ENCODE peak calls at places on chromosomes 3 and 15, in nine cellular contexts. C is mammary epithelial cell, H is PC-9, B is left ventricle myocardium inferior, T is epithelial cell of proximal tubule, J is cardiac fibroblast, E is heart left ventricle, M is foreskin fibroblast, G is astrocyte of the spinal cord. I is an unnamed sample.

GRCh38 chr3:45267097-45267496 is 41.0 kb upstream of the TMEM158 start:
- DNase-seq in T (no peak), C (no peak), J (no peak), M (no peak), G (no peak), H (no peak), B (no peak), E (no peak), I (no peak)

GRCh38 chr3:188695251-188695650 is 476.5 kb upstream of the TPRG1 start:
- DNase-seq in T (no peak), J (no peak), G (no peak), C (no peak), H (no peak), M (no peak), B (no peak), E (no peak), I (no peak)

GRCh38 chr3:4417449-4417848 is 49.6 kb downstream of the SUMF1 start:
- DNase-seq in M (peak), H (no peak), E (no peak), C (no peak), G (peak), J (peak), B (no peak), T (no peak), I (no peak)

GRCh38 chr15:96462768-96463167 is 132.3 kb downstream of the NR2F2 start:
- DNase-seq in B (no peak), M (peak), G (no peak), E (no peak), T (no peak), H (no peak), J (peak), C (no peak), I (no peak)

GRCh38 chr15:89121414-89121813 is 33.2 kb downstream of the ABHD2 start:
- DNase-seq in C (peak), E (no peak), M (no peak), B (no peak), H (no peak), J (no peak), T (no peak), G (no peak), I (no peak)

GRCh38 chr15:67024998-67025368 is 40.4 kb upstream of the SMAD3 start:
- DNase-seq in C (no peak), J (no peak), B (no peak), M (no peak), H (no peak), E (no peak), T (no peak), G (no peak), I (no peak)

GRCh38 chr3:50674349-50675178 is at the start of gene DOCK3:
- DNase-seq in M (peak), B (peak), G (peak), H (peak), J (peak), C (peak), T (no peak), E (peak), I (no peak)

GRCh38 chr3:186815490-186815889 is 9.2 kb upstream of the RFC4 start:
- DNase-seq in M (peak), B (no peak), J (peak), G (peak), E (no peak), C (peak), H (no peak), T (no peak), I (no peak)

GRCh38 chr15:52103217-52104207 is 9.1 kb downstream of the BCL2L10 start:
- DNase-seq in C (peak), B (no peak), M (peak), H (peak), T (peak), E (peak), J (peak), G (peak), I (peak)

GRCh38 chr3:76699846-76700245 is 340.1 kb upstream of the ROBO2 start:
- DNase-seq in M (no peak), B (no peak), H (no peak), C (no peak), G (no peak), T (no peak), E (no peak), J (no peak), I (no peak)

GRCh38 chr3:76700323-76700722 is 339.6 kb upstream of the ROBO2 start:
- DNase-seq in J (no peak), H (no peak), M (peak), T (no peak), B (no peak), C (no peak), E (no peak), G (no peak), I (no peak)

GRCh38 chr3:76698136-76698535 is 341.8 kb upstream of the ROBO2 start:
- DNase-seq in T (no peak), C (no peak), M (no peak), H (no peak), G (no peak), E (no peak), J (no peak), B (no peak), I (no peak)

DNA sequence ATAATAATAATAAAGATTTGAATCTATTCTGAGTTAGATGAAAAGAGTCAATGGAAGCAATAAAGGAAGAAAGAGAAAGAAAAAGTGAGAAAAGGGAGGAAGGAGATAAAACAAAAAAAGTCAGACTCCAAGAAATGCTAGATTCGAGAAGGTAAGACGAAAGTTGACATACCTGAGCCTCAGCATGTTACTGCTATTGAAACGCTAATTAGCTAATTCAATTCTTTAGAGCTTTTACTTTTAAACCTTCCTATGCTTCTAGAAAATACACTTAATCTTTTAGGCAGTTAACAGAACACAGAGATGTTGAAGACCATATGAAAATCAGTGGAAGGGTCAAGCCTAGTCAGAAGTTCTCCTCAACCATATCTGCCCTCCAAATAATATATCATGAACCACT is 337.2 kb upstream of the ROBO2 start:
- DNase-seq in G (no peak), H (no peak), C (no peak), B (no peak), M (no peak), E (no peak), T (no peak), J (no peak), I (no peak)
- H3K4me3 ChIP-seq in G (no peak), H (no peak), C (no peak), B (no peak), M (no peak), E (no peak), T (no peak), J (no peak), I (no peak)

GRCh38 chr15:68334661-68335124 is 57.1 kb downstream of the FEM1B start:
- DNase-seq in G (peak), B (no peak), E (no peak), M (no peak), C (no peak), T (no peak), H (no peak), J (peak), I (peak)
- TF ChIP-seq CTCF in G (no peak), B (no peak), E (no peak), M (no peak), C (peak), T (no peak), H (no peak), J (no peak), I (peak)

GRCh38 chr3:142586803-142587406 is 8.4 kb upstream of the ATR start:
- DNase-seq in G (peak), E (no peak), M (peak), B (no peak), H (peak), C (peak), J (peak), T (peak), I (no peak)
- H3K4me3 ChIP-seq in G (no peak), E (no peak), M (no peak), B (no peak), H (no peak), C (no peak), J (no peak), T (no peak), I (no peak)

GRCh38 chr15:53389271-53389670 is 370.2 kb downstream of the WDR72 start:
- DNase-seq in G (no peak), H (no peak), M (no peak), T (no peak), E (no peak), C (no peak), J (no peak), B (no peak), I (no peak)

DNA sequence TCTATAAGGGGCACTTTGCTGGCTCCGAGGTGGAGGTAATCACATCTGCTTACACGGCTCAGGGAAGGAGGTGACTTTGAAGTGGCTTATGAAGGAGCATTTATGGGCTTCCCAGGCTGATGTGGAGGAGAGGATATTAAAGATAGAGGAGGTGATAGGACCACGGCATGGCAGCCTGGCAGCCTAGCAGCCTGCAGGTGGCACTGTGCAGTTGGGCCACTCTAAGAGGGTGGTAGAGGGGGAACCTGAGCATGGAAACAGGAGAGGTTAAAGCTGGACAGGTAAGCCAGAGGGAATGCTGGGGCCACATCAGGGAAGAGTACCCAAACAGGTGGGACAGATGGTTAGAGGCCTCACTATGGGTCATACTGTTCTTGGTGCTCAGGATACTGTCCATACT is 375.0 kb downstream of the WDR72 start:
- DNase-seq in E (no peak), C (no peak), B (no peak), G (no peak), M (no peak), H (no peak), J (no peak), T (no peak), I (no peak)
- TF ChIP-seq CTCF in E (no peak), C (no peak), B (no peak), G (peak), M (no peak), H (peak), J (no peak), T (peak), I (no peak)

GRCh38 chr3:25664066-25664809 is 469 bp downstream of the TOP2B start:
- DNase-seq in B (peak), T (no peak), J (peak), M (peak), H (peak), E (peak), C (peak), G (peak), I (no peak)
- H3K4me3 ChIP-seq in B (peak), T (peak), J (peak), M (peak), H (peak), E (peak), C (peak), G (peak), I (peak)

GRCh38 chr3:67863869-67864268 is 209.5 kb upstream of the SUCLG2 start:
- DNase-seq in E (no peak), H (no peak), J (peak), C (no peak), B (no peak), M (peak), G (peak), T (no peak), I (no peak)
- TF ChIP-seq CTCF in E (no peak), H (peak), J (peak), C (no peak), B (no peak), M (peak), G (peak), T (peak), I (no peak)

DNA sequence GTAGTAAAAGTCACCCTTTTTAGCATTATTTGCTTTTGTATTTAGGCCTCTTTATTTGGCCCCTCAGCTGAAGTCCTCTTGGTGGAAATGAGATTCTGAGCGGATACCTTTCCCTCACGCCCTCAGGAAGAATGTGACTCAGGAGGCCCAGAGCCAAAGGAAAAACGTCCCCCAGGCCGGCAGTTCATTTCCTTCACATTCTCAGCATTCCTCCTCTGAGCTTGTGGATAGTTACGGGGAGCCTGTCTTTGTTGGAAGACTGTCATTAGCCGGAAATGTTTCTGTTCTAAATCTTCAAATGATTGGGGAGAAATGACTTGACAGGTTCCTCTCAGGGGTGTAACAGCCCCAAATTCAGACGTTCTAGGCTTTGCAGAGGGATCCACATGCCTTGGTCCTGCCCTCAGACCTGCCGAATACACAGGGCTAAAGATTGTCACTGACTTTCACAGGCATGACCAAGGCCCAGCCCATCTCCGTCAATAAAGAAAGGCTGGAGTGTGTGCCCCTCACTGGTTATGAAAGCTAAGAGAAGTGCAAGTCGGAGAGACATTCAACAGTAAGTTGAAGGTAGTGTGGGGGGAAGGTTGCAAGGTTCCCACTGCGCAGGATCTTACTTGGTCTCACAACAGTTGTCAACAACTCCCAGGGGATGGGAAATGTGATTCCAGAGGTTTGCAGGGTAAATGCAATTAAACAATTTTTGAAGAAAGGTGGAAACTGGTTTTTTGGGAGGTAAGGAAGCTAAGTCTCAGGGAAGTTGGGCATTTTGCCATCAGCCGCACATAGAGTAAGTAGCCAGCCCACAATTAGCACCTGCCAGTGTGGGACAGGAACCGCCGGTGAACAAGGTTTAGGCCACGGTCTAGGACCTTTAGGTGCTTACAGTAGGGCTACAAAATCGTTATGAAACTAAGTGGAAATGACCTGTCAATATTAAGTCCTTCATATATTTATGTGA is 39.7 kb upstream of the MYZAP start:
- DNase-seq in B (peak), M (peak), C (peak), T (no peak), G (peak), E (no peak), H (peak), J (peak), I (peak)
- H3K4me3 ChIP-seq in B (no peak), M (no peak), C (no peak), T (no peak), G (no peak), E (no peak), H (peak), J (no peak), I (no peak)

GRCh38 chr3:104632947-104633346 is 733.8 kb upstream of the ALCAM start:
- DNase-seq in E (no peak), T (no peak), J (no peak), B (no peak), M (peak), H (no peak), C (no peak), G (no peak), I (no peak)

GRCh38 chr3:104632521-104632920 is 734.2 kb upstream of the ALCAM start:
- DNase-seq in G (no peak), H (no peak), J (peak), T (no peak), E (no peak), C (no peak), M (peak), B (no peak), I (no peak)

GRCh38 chr3:104631254-104631653 is 735.5 kb upstream of the ALCAM start:
- DNase-seq in C (no peak), T (no peak), M (no peak), E (no peak), G (no peak), B (no peak), J (no peak), H (no peak), I (no peak)

DNA sequence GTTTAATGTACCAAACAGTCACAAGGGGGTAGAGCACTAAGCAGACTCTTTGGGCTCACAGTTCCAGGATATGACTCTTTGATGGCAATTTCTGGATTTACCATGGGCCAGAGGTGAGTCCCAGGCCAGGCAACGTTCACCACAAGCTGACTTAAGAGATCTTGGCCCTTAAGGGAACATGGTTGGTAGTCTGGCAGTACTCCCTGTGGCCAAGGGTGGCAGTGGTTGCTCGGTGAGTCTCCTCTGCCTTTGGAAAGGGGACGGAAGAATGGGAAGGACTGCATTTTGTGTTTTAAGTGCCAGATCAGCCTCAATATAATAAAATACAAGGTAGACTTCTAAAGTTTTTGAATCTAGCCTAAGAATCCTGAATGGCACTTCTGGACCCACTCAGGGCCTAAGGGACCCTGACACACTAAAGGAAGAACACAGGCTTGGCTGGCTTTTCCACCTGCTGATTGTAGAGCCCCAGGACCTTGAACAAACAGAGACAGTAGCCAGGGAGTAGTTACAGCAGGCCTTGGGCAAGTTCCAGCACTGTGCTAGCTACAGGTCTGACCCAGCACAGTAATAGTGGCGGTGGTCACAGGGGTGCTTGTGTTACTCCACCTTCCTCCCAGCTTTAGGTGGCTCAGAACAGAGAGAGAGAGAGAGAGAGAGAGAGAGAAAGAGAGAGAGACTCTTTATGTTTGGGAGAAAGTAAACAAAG is 730.7 kb upstream of the ALCAM start:
- DNase-seq in C (no peak), J (no peak), B (no peak), T (no peak), E (no peak), H (no peak), M (peak), G (no peak), I (no peak)
- TF ChIP-seq CTCF in C (peak), J (peak), B (no peak), T (peak), E (no peak), H (peak), M (peak), G (peak), I (no peak)

I was measured in AG04449.